ENCODE peak calls at places on chromosomes 13 and 19, in five cellular contexts. S is GM23338, E is HFF-Myc, P is thoracic aorta, A is brain microvascular endothelial cell. V is an unnamed sample.

GRCh38 chr19:58356236-58356970 is 3.1 kb upstream of the A1BG start:
- DNase-seq in S (peak), E (no peak), P (no peak), A (no peak), V (no peak)

GRCh38 chr19:30003862-30004261 is 61.8 kb downstream of the URI1 start:
- DNase-seq in S (no peak), E (no peak), P (no peak), A (no peak), V (no peak)

GRCh38 chr13:20439261-20439660 is 86.4 kb downstream of the CRYL1 start:
- DNase-seq in S (no peak), E (no peak), P (no peak), A (no peak), V (no peak)

GRCh38 chr13:35165205-35165604 is 223.1 kb downstream of the NBEA start:
- DNase-seq in S (peak), E (no peak), P (no peak), A (no peak), V (no peak)

GRCh38 chr13:75881109-75881775 is 245.1 kb downstream of the LMO7 start:
- DNase-seq in S (no peak), E (no peak), P (no peak), A (no peak), V (no peak)

GRCh38 chr13:30443957-30444404 is 21.7 kb downstream of the UBE2L5 start:
- DNase-seq in S (no peak), E (no peak), P (no peak), A (no peak), V (no peak)

GRCh38 chr13:84925443-84925842 is 873.8 kb downstream of the SLITRK6 start:
- DNase-seq in S (no peak), E (no peak), P (no peak), A (peak), V (no peak)

GRCh38 chr19:45780448-45781281 is 1.6 kb downstream of the DMPK start:
- DNase-seq in S (no peak), E (no peak), P (no peak), A (no peak), V (no peak)

GRCh38 chr19:45607071-45608029 is 5.3 kb upstream of the GPR4 start:
- DNase-seq in S (peak), E (peak), P (no peak), A (peak), V (no peak)

GRCh38 chr13:50200562-50200961 is 185.3 kb downstream of the KCNRG start:
- DNase-seq in S (no peak), E (no peak), P (no peak), A (no peak), V (no peak)

GRCh38 chr19:7197760-7198696 is 96.2 kb downstream of the INSR start:
- DNase-seq in S (peak), E (peak), P (peak), A (peak), V (peak)
- TF ChIP-seq CTCF in S (no peak), E (no peak), P (peak), A (peak), V (no peak)

GRCh38 chr19:40389404-40390083 is 437 bp downstream of the HIPK4 start:
- DNase-seq in S (no peak), E (no peak), P (no peak), A (no peak), V (no peak)
- H3K4me3 ChIP-seq in S (no peak), E (no peak), P (no peak), A (no peak), V (no peak)

GRCh38 chr13:23808803-23809202 is 80.4 kb downstream of the MIPEP start:
- DNase-seq in S (no peak), E (no peak), P (no peak), A (no peak), V (no peak)

GRCh38 chr13:23806874-23807522 is 82.2 kb downstream of the MIPEP start:
- DNase-seq in S (no peak), E (no peak), P (no peak), A (no peak), V (no peak)

GRCh38 chr13:23811366-23812027 is 77.7 kb downstream of the MIPEP start:
- DNase-seq in S (no peak), E (no peak), P (no peak), A (no peak), V (no peak)

GRCh38 chr13:23813635-23814034 is 75.6 kb downstream of the MIPEP start:
- DNase-seq in S (no peak), E (no peak), P (no peak), A (no peak), V (no peak)

DNA sequence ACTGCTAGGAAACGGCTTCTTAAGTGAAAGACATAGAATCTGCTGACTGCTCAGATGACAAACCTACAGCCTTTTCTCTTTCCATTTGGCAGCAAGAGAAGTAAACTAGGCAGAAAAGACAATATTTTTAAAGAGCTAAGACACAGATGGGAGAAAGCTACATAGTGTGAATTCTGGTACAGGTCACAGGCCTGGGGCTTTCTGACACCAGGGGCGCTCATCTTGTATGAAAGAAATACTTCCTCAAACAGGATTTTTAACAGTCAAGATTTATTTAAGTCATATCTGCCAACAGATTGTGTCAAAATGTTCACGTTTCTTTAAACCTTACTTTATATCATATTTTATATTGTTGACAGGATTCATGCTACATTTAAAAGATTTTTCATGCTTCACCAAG is 78.4 kb downstream of the MIPEP start:
- DNase-seq in S (peak), E (no peak), P (no peak), A (no peak), V (no peak)
- TF ChIP-seq CTCF in S (peak), E (no peak), P (no peak), A (peak), V (no peak)

GRCh38 chr19:18192673-18193387 is at the start of gene MPV17L2:
- DNase-seq in S (peak), E (peak), P (peak), A (peak), V (peak)

GRCh38 chr19:18194208-18194530 is 1.2 kb downstream of the MPV17L2 start:
- DNase-seq in S (no peak), E (no peak), P (no peak), A (no peak), V (no peak)

GRCh38 chr19:18190278-18190677 is 2.7 kb upstream of the MPV17L2 start:
- DNase-seq in S (no peak), E (no peak), P (no peak), A (no peak), V (no peak)

GRCh38 chr19:18193388-18194207 is 580 bp downstream of the MPV17L2 start:
- DNase-seq in S (no peak), E (no peak), P (no peak), A (no peak), V (no peak)

GRCh38 chr19:18191640-18192062 is 1.4 kb upstream of the MPV17L2 start:
- DNase-seq in S (no peak), E (no peak), P (no peak), A (no peak), V (no peak)
- H3K4me3 ChIP-seq in S (no peak), E (peak), P (peak), A (peak), V (peak)

DNA sequence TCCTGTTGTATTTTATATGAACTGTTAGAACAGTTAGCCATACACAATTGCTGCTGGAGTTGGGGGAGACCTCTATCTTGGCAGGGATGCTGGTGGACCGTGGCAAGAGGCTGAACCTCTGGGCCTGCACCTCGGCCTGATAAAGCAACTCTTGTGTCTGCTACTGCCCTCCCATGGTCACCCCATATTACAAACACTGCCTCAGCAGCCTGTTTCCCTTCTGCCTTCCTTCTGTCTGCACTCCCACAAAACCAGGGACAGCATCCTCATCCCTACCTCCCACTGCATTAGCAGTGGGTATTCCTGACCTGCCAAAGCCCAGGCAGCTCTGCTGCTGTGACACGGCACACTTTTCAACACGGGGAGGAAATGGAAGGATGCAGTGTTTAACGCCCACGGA is 456.4 kb downstream of the FGF14 start:
- DNase-seq in S (peak), E (no peak), P (no peak), A (no peak), V (no peak)
- TF ChIP-seq CTCF in S (peak), E (no peak), P (no peak), A (peak), V (no peak)

GRCh38 chr19:754530-754929 is 3.6 kb downstream of the MISP start:
- DNase-seq in S (no peak), E (no peak), P (no peak), A (no peak), V (no peak)

GRCh38 chr19:752652-753517 is 2.0 kb downstream of the MISP start:
- DNase-seq in S (no peak), E (no peak), P (no peak), A (peak), V (peak)

GRCh38 chr19:750640-751423 is at the start of gene MISP:
- DNase-seq in S (no peak), E (no peak), P (no peak), A (no peak), V (no peak)

GRCh38 chr19:749811-750210 is 1.1 kb upstream of the MISP start:
- DNase-seq in S (no peak), E (no peak), P (no peak), A (no peak), V (no peak)

GRCh38 chr19:751501-752341 is 809 bp downstream of the MISP start:
- DNase-seq in S (no peak), E (no peak), P (no peak), A (peak), V (peak)
- H3K4me3 ChIP-seq in S (no peak), E (no peak), P (no peak), A (no peak), V (no peak)

GRCh38 chr19:40445006-40445312 is 824 bp upstream of the SERTAD3 start:
- DNase-seq in S (no peak), E (no peak), P (no peak), A (no peak), V (no peak)

GRCh38 chr19:40443131-40443929 is 805 bp downstream of the SERTAD3 start:
- DNase-seq in S (peak), E (peak), P (peak), A (peak), V (peak)

GRCh38 chr19:40443930-40444180 is 280 bp downstream of the SERTAD3 start:
- DNase-seq in S (peak), E (no peak), P (no peak), A (no peak), V (no peak)

GRCh38 chr19:40445637-40445944 is 1.5 kb upstream of the SERTAD3 start:
- DNase-seq in S (no peak), E (no peak), P (no peak), A (no peak), V (no peak)

DNA sequence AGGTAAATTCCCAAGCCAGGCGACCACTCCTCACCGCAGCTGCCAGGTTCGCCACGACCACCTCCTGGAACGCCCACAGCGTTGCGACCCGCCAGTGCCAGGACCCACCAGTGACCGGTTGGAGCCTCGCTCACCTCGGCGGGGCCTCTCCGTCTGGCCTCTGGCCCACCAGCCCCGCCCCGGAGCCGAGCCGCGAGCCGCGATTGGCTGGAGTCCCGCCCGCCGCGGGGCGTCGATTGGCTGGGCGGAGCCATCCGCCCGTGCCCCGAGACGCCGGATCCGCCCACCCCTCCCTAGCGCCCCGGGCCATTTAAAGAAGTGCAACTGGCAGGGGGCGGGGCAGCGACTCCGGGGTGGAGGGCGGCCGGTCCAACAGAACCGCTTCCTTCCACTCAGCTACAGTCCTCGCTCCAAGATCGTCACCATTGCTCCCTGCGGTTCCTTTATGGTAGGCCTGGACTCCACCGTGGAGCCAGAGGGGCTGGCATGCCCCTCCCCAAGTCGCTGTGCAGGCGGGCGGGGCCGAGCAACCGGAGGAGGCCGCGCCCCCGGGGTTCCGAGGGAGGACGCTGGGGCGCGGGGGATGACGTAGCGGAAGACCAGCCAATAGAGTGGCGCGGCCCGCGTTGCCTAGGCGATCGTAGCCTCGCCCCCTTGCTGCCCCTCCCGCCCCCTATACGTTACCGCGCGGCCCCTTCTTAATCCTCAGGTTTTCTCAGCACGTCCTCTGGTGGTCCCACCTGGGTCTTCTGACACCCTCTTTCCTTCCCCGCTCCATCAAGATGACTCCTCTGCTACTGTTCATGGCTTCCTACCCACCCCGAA is at the start of gene SERTAD3:
- DNase-seq in S (peak), E (no peak), P (peak), A (peak), V (no peak)
- TF ChIP-seq CTCF in S (peak), E (no peak), P (peak), A (peak), V (no peak)

GRCh38 chr13:27542220-27542619 is 78.1 kb downstream of the LNX2 start:
- DNase-seq in S (no peak), E (no peak), P (no peak), A (no peak), V (peak)
- H3K4me3 ChIP-seq in S (no peak), E (no peak), P (no peak), A (no peak), V (no peak)

DNA sequence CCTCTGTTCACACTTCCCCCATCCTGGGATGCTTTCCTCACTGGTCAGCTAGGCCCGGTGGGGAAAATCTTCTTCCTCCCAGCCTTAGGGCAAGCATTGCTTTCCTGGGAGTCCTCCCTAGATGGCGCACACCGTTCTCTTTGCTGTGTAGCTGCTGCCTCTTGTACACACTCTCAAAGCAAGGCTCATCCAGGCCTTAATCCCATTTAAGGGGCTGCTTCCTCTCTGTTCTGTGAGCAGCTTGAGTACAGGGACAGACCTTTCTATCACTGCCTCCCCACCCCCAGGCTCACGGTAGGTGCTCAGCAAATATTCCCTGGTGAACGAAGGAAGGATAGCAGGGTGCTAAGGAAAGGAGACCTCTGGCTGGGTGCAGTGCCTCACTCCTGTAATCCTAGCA is 11.0 kb downstream of the SLC7A10 start:
- DNase-seq in S (peak), E (no peak), P (no peak), A (peak), V (no peak)
- TF ChIP-seq CTCF in S (peak), E (no peak), P (no peak), A (peak), V (peak)

GRCh38 chr19:33344210-33344609 is 29.3 kb upstream of the CEBPG start:
- DNase-seq in S (peak), E (no peak), P (no peak), A (no peak), V (no peak)
- H3K4me3 ChIP-seq in S (no peak), E (no peak), P (no peak), A (no peak), V (no peak)